ENCODE peak calls at places on chromosomes 12 and 14, in eight cellular contexts. A is caudate nucleus; Z is HT1080; J is activated naive CD4-positive, alpha-beta T cell treated with anti-CD3 and anti-CD28 coated beads, Interleukin-2, amount 50 U/mL, for 16 hours; D is neuronal stem cell; Q is T-helper 2 cell; W is AG10803; T is GM10248. V is an unnamed sample.

GRCh38 chr14:86086962-86087361 is 557.0 kb downstream of the FLRT2 start:
- DNase-seq in A (no peak), D (no peak), Q (no peak), T (no peak), J (no peak), Z (no peak), W (no peak), V (peak)

GRCh38 chr12:62832528-62832927 is 102.4 kb downstream of the PPM1H start:
- DNase-seq in Z (no peak), T (no peak), D (no peak), Q (no peak), W (no peak), J (no peak), A (no peak), V (no peak)

GRCh38 chr12:68007466-68007865 is 18.2 kb downstream of the IFNG-AS1 start:
- DNase-seq in T (no peak), J (no peak), D (no peak), Z (no peak), W (peak), A (no peak), Q (no peak), V (peak)

GRCh38 chr12:130145731-130146130 is 16.5 kb upstream of the FZD10 start:
- DNase-seq in Z (no peak), T (no peak), Q (no peak), A (no peak), D (no peak), J (no peak), W (no peak), V (no peak)

GRCh38 chr12:124510301-124510970 is 57.0 kb downstream of the NCOR2 start:
- DNase-seq in W (no peak), T (no peak), Q (peak), D (no peak), A (peak), J (no peak), Z (peak), V (no peak)

GRCh38 chr12:38588618-38589309 is 272.2 kb downstream of the ALG10B start:
- DNase-seq in A (no peak), J (no peak), Q (no peak), T (no peak), W (no peak), D (no peak), Z (no peak), V (no peak)

GRCh38 chr12:48119834-48120195 is 651 bp downstream of the PFKM start:
- DNase-seq in W (no peak), D (no peak), J (no peak), A (no peak), Q (no peak), Z (no peak), T (no peak), V (no peak)

GRCh38 chr14:79965896-79966295 is 245.4 kb downstream of the DIO2 start:
- DNase-seq in W (no peak), Q (no peak), T (no peak), A (no peak), Z (no peak), J (no peak), D (no peak), V (no peak)

GRCh38 chr14:62655161-62655560 is 390.1 kb downstream of the KCNH5 start:
- DNase-seq in J (no peak), A (no peak), Q (no peak), W (no peak), T (no peak), D (peak), Z (no peak), V (peak)

GRCh38 chr12:6964605-6965025 is 5.8 kb downstream of the PHB2 start:
- DNase-seq in D (no peak), Z (no peak), W (no peak), T (no peak), Q (no peak), A (no peak), J (no peak), V (no peak)

GRCh38 chr14:67510121-67510520 is 21.6 kb upstream of the TMEM229B start:
- DNase-seq in Q (no peak), T (no peak), D (no peak), Z (peak), A (no peak), W (peak), J (no peak), V (no peak)

GRCh38 chr12:88562151-88562550 is 18.1 kb downstream of the KITLG start:
- DNase-seq in A (no peak), Q (no peak), W (no peak), D (no peak), Z (no peak), J (no peak), T (no peak), V (no peak)

GRCh38 chr14:65791551-65791981 is 379.0 kb downstream of the FUT8 start:
- DNase-seq in Z (peak), J (no peak), Q (peak), D (no peak), T (peak), A (no peak), W (peak), V (peak)

GRCh38 chr14:99574099-99574880 is 29.7 kb downstream of the CCDC85C start:
- DNase-seq in Z (peak), A (peak), T (no peak), J (no peak), D (peak), W (peak), Q (no peak), V (peak)

GRCh38 chr14:102020058-102020971 is 55.9 kb downstream of the DYNC1H1 start:
- DNase-seq in J (peak), A (no peak), D (no peak), W (peak), Q (peak), T (no peak), Z (peak), V (peak)

GRCh38 chr14:101823511-101824120 is 62.1 kb downstream of the PPP2R5C start:
- DNase-seq in J (peak), Q (peak), D (no peak), Z (no peak), A (peak), T (peak), W (no peak), V (no peak)

V was measured in adipocyte.